ENCODE peak calls at places on chromosomes 7 and 10, in five cellular contexts. Y is HCT116, U is suprapubic skin, B is K562, G is transverse colon. K is an unnamed sample. For H3K36me3, the result is how much of the 10 kb centered on the place peaks cover.

GRCh38 chr7:116522247-116522646 is 2.6 kb upstream of the CAV1 start:
- DNase-seq in Y (peak), U (no peak), B (no peak), G (no peak), K (peak)

GRCh38 chr10:35890970-35891330 is 248.9 kb upstream of the FZD8 start:
- DNase-seq in Y (no peak), U (no peak), B (no peak), G (no peak), K (no peak)

GRCh38 chr10:42979181-42979580 is 97.7 kb upstream of the RET start:
- DNase-seq in Y (no peak), U (peak), B (peak), G (no peak), K (no peak)

GRCh38 chr7:47039899-47040298 is 542.0 kb downstream of the TNS3 start:
- DNase-seq in Y (no peak), U (no peak), B (no peak), G (no peak), K (no peak)

GRCh38 chr10:3226960-3227724 is 54.6 kb upstream of the PITRM1 start:
- DNase-seq in Y (peak), U (no peak), B (no peak), G (no peak), K (no peak)

GRCh38 chr7:120733143-120733542 is 124.8 kb downstream of the TSPAN12 start:
- DNase-seq in Y (peak), U (no peak), B (no peak), G (no peak), K (no peak)

GRCh38 chr7:7228967-7229366 is 46.6 kb downstream of the C1GALT1 start:
- DNase-seq in Y (no peak), U (no peak), B (no peak), G (no peak), K (no peak)

GRCh38 chr10:84026821-84027257 is 112.5 kb upstream of the GHITM start:
- DNase-seq in Y (peak), U (no peak), B (peak), G (no peak), K (peak)

GRCh38 chr7:129343099-129343700 is 91.0 kb upstream of the STRIP2 start:
- DNase-seq in Y (peak), U (no peak), B (peak), G (no peak), K (peak)

GRCh38 chr7:157586426-157586955 is 249.7 kb downstream of the DNAJB6 start:
- DNase-seq in Y (no peak), U (no peak), B (no peak), G (no peak), K (no peak)

GRCh38 chr7:128938524-128939074 is 872 bp downstream of the IRF5 start:
- DNase-seq in Y (no peak), U (peak), B (no peak), G (peak), K (no peak)

GRCh38 chr7:18004372-18004771 is 23.3 kb downstream of the PRPS1L1 start:
- DNase-seq in Y (no peak), U (no peak), B (no peak), G (no peak), K (no peak)

GRCh38 chr10:59323036-59323459 is 39.3 kb downstream of the FAM13C start:
- DNase-seq in Y (no peak), U (no peak), B (no peak), G (peak), K (no peak)

GRCh38 chr7:24877790-24878311 is 102.1 kb downstream of the OSBPL3 start:
- DNase-seq in Y (no peak), U (no peak), B (no peak), G (peak), K (no peak)

GRCh38 chr10:113449151-113449695 is 103.6 kb upstream of the HABP2 start:
- DNase-seq in Y (no peak), U (no peak), B (no peak), G (no peak), K (no peak)

GRCh38 chr7:17392846-17393245 is 94.4 kb downstream of the AHR start:
- DNase-seq in Y (no peak), U (no peak), B (no peak), G (no peak), K (no peak)

GRCh38 chr10:17616403-17617030 is 657 bp downstream of the HACD1 start:
- DNase-seq in Y (peak), U (peak), B (peak), G (peak), K (no peak)

GRCh38 chr10:78974409-78975317 is 94.1 kb upstream of the ZMIZ1 start:
- DNase-seq in Y (peak), U (peak), B (peak), G (peak), K (peak)
- H3K36me3 ChIP-seq in Y (under half), U (under half), B (under half), G (under half), K (under half)

GRCh38 chr10:104868231-104868630 is 227.1 kb downstream of the SORCS3 start:
- DNase-seq in Y (no peak), U (no peak), B (no peak), G (no peak), K (no peak)
- TF ChIP-seq POLR2AphosphoS5 in Y (no peak), U (no peak), B (no peak), G (no peak), K (no peak)

GRCh38 chr7:99008921-99009530 is 130.7 kb downstream of the TRRAP start:
- DNase-seq in Y (no peak), U (peak), B (no peak), G (no peak), K (no peak)

GRCh38 chr7:99008181-99008631 is 129.9 kb downstream of the TRRAP start:
- DNase-seq in Y (no peak), U (peak), B (no peak), G (no peak), K (no peak)

GRCh38 chr7:99011706-99012404 is 132.1 kb downstream of the SMURF1 start:
- DNase-seq in Y (no peak), U (peak), B (no peak), G (no peak), K (no peak)

GRCh38 chr7:99011341-99011705 is 132.6 kb downstream of the SMURF1 start:
- DNase-seq in Y (no peak), U (peak), B (no peak), G (no peak), K (no peak)

DNA sequence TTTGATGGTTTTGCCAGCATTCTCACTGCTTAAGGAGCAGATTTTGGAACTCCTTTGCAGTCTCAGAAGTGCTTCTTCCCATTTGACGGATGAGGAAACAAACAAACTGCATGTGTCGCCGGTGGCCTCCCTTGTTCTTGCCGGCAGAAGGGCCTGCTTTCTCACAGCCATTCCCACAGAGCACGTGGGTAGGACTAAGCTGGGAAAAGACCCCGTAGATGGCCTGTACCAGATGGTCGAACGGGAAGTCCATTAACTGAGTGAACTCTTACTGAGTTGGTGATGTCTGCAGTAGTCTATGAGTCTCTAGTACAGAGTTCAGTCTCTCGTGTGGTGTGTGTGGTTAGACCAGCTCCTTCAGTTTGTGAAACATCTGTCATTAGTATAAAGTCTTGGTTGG is 131.9 kb downstream of the TRRAP start:
- DNase-seq in Y (no peak), U (peak), B (no peak), G (no peak), K (no peak)
- H3K36me3 ChIP-seq in Y (half or more), U (half or more), B (half or more), G (half or more), K (under half)

DNA sequence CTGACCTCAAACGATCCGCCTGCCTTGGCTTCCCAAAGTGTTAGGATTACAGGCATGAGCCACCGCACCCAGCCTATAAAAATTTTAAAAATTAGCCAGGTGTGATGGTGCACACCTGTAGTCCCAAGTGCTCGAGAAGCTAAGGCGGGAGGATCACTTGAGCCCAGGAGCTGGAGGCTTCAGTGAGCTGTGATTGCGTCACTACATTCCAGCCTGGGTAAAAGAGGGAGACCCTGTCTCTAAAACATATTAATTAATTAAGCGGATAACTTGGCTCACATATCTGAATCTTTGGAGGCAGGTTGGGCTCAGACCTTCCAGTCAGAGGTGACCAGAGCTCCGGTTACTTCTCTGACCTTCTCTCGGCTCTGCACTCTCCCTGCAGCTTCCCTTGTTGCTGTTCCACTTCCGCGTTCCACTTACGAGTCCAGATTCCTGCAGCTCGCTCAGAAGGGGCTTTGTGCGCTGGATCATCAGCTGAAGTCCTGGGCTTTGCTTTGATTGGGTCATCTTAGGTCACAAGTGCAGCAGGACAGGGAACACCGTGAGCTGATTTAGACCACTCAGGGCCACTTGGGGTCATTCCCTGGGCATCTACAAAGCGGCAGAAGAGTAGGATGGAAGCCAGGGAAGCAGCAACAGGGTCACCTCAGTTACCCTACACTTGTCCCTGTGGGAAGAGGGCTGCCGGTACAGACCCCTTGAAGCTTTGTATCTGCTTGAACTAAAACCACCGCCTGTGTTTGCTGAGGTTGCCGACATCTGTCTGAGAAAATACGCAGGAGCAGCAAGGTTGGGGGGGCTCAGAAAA is 2.0 kb upstream of the ARPC1B start:
- DNase-seq in Y (no peak), U (no peak), B (no peak), G (peak), K (no peak)
- TF ChIP-seq POLR2AphosphoS5 in Y (peak), U (no peak), B (no peak), G (no peak), K (no peak)

DNA sequence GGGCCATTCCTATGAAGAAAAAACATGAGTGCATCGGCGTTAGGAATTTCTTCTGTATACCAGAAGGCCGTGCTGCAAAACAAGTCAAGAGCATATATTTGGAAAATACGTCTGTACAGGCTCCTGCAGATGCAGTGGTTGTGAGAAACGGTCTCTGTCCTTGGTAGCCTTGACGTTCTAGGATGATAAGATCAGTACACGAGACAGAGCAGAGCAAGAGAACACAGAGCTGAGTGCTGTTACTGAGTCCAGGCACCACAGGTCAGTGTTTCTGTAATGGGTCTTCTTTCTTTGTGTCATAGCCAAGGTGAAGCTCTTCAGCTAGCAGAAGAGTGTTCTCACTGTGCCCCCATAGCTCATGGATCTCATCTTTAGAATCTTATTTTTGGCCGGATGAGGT is 62.8 kb downstream of the WDR37 start:
- DNase-seq in Y (no peak), U (no peak), B (no peak), G (no peak), K (no peak)
- H3K36me3 ChIP-seq in Y (under half), U (half or more), B (half or more), G (under half), K (under half)

GRCh38 chr10:1049425-1049958 is 573 bp upstream of the IDI1 start:
- DNase-seq in Y (no peak), U (no peak), B (no peak), G (no peak), K (no peak)
- TF ChIP-seq POLR2AphosphoS5 in Y (peak), U (no peak), B (no peak), G (peak), K (peak)

GRCh38 chr10:109647627-109648026 is 275.7 kb downstream of the XPNPEP1 start:
- DNase-seq in Y (no peak), U (no peak), B (no peak), G (peak), K (no peak)

GRCh38 chr10:109650228-109650627 is 273.1 kb downstream of the XPNPEP1 start:
- DNase-seq in Y (no peak), U (no peak), B (no peak), G (no peak), K (no peak)
- H3K36me3 ChIP-seq in Y (under half), U (under half), B (under half), G (under half), K (under half)

GRCh38 chr10:87978166-87978565 is 114.7 kb downstream of the PTEN start:
- DNase-seq in Y (no peak), U (no peak), B (no peak), G (no peak), K (no peak)
- TF ChIP-seq POLR2AphosphoS5 in Y (no peak), U (no peak), B (no peak), G (no peak), K (no peak)

DNA sequence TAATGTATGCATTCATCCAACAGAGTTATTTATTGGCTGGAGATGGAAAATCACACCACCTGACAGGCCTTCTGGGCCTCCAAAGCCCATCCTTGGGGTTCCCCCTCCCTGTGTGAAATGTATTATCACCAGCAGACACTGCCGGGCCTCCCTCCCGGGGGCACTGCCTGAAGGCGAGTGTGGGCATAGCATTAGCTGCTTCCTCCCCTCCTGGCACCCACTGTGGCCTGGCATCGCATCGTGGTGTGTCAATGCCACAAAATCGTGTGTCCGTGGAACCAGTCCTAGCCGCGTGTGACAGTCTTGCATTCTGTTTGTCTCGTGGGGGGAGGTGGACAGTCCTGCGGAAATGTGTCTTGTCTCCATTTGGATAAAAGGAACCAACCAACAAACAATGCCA is 15.3 kb downstream of the TACR2 start:
- DNase-seq in Y (no peak), U (no peak), B (no peak), G (no peak), K (no peak)
- H3K36me3 ChIP-seq in Y (under half), U (half or more), B (half or more), G (under half), K (under half)